ENCODE peak calls at places on chromosomes 6 and 20, in nine cellular contexts. E, D, Z, L, O, F, J, Q and X are unnamed samples. For H3K9me3, the result is how much of the 10 kb centered on the place peaks cover.

GRCh38 chr6:149368065-149368464 is 32.0 kb upstream of the SUMO4 start:
- DNase-seq in E (no peak), D (no peak), Z (no peak), L (no peak), O (no peak), F (no peak), J (no peak), Q (no peak), X (no peak)

GRCh38 chr6:81613606-81614005 is 138.9 kb downstream of the TENT5A start:
- DNase-seq in E (no peak), D (no peak), Z (peak), L (peak), O (no peak), F (no peak), J (no peak), Q (no peak), X (no peak)

GRCh38 chr6:164477790-164478189 is 831.6 kb downstream of the C6orf118 start:
- DNase-seq in E (no peak), D (no peak), Z (no peak), L (no peak), O (no peak), F (no peak), J (no peak), Q (no peak), X (no peak)

GRCh38 chr6:14108571-14109410 is 8.8 kb upstream of the CD83 start:
- DNase-seq in E (peak), D (no peak), Z (no peak), L (peak), O (no peak), F (no peak), J (no peak), Q (peak), X (no peak)

GRCh38 chr20:51144476-51144875 is 121.6 kb upstream of the KCNG1 start:
- DNase-seq in E (no peak), D (no peak), Z (no peak), L (no peak), O (no peak), F (no peak), J (no peak), Q (no peak), X (no peak)

GRCh38 chr6:82555801-82556200 is 192.2 kb downstream of the TPBG start:
- DNase-seq in E (no peak), D (no peak), Z (peak), L (no peak), O (no peak), F (no peak), J (no peak), Q (no peak), X (no peak)

GRCh38 chr6:44234101-44235090 is 11.0 kb downstream of the SLC29A1 start:
- DNase-seq in E (peak), D (peak), Z (peak), L (peak), O (peak), F (peak), J (no peak), Q (peak), X (peak)

GRCh38 chr6:393391-394221 is 2.1 kb downstream of the IRF4 start:
- DNase-seq in E (no peak), D (no peak), Z (no peak), L (no peak), O (no peak), F (peak), J (no peak), Q (no peak), X (peak)

GRCh38 chr20:63011798-63012197 is 5.0 kb upstream of the BHLHE23 start:
- DNase-seq in E (no peak), D (no peak), Z (no peak), L (no peak), O (no peak), F (no peak), J (no peak), Q (no peak), X (no peak)

GRCh38 chr6:16872543-16873230 is 111.4 kb upstream of the ATXN1 start:
- DNase-seq in E (no peak), D (no peak), Z (no peak), L (no peak), O (no peak), F (no peak), J (no peak), Q (no peak), X (no peak)

GRCh38 chr6:12870033-12870432 is 153.5 kb downstream of the PHACTR1 start:
- DNase-seq in E (no peak), D (no peak), Z (no peak), L (no peak), O (no peak), F (no peak), J (no peak), Q (no peak), X (no peak)

GRCh38 chr20:47326718-47327137 is 29.8 kb downstream of the ZMYND8 start:
- DNase-seq in E (no peak), D (no peak), Z (peak), L (peak), O (no peak), F (no peak), J (no peak), Q (peak), X (no peak)

GRCh38 chr20:34402461-34402860 is 39.4 kb downstream of the ITCH start:
- DNase-seq in E (no peak), D (no peak), Z (no peak), L (peak), O (no peak), F (no peak), J (no peak), Q (no peak), X (no peak)

GRCh38 chr20:34404803-34405202 is 41.7 kb downstream of the ITCH start:
- DNase-seq in E (no peak), D (no peak), Z (no peak), L (no peak), O (no peak), F (no peak), J (no peak), Q (no peak), X (no peak)

GRCh38 chr20:34401741-34402455 is 38.8 kb downstream of the ITCH start:
- DNase-seq in E (no peak), D (no peak), Z (no peak), L (no peak), O (no peak), F (no peak), J (no peak), Q (no peak), X (no peak)

GRCh38 chr20:34403063-34403827 is 40.2 kb downstream of the ITCH start:
- DNase-seq in E (no peak), D (no peak), Z (no peak), L (no peak), O (no peak), F (no peak), J (no peak), Q (no peak), X (no peak)

DNA sequence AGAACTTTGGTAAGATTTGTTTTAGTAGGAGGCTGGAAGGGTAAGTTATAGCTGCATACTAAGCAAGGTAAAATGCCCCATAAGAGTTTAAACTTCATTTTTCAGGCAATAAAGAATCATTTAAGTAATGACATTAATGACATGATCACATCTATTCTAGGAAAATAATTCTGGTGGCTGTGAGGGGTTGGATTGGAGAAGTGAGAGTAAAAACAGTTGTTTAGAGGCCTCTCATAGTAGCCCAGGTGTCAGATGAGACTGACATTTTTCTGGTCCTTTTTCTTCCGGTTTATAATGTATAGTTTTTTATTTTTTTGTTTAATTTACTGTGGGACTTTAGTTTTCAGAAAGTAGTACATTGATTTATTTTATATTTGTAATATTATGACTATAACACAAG is 40.8 kb downstream of the ITCH start:
- DNase-seq in E (no peak), D (no peak), Z (no peak), L (no peak), O (no peak), F (no peak), J (no peak), Q (no peak), X (no peak)
- H3K4me3 ChIP-seq in E (no peak), D (no peak), Z (no peak), L (no peak), O (no peak), F (no peak), J (no peak), Q (no peak), X (no peak)

DNA sequence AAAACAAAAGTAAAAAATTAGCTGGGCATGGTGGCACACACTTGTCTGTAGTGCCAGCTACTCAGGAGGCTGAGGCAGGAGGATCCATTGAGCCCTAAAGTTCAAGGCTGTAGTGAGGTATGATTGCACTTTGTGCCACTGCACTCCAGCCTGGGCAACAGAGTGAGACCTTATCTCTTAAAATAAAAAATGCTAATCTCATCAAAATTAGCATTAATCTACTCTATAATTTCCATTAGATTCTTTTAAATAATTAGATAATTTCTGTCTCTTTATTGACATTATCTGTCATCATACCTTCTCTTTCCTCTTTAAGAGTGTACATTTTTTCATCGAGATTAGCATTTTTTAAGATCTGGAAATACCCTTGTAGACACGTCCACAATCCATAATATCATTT is 48.0 kb downstream of the PHACTR3 start:
- DNase-seq in E (no peak), D (no peak), Z (no peak), L (no peak), O (no peak), F (no peak), J (no peak), Q (no peak), X (no peak)
- H3K9me3 ChIP-seq in E (under half), D (under half), Z (under half), L (under half), O (under half), F (under half), J (under half), Q (under half), X (under half)

GRCh38 chr20:35992713-35993335 is 24.4 kb downstream of the CNBD2 start:
- DNase-seq in E (peak), D (peak), Z (peak), L (peak), O (peak), F (no peak), J (peak), Q (no peak), X (peak)
- H3K4me3 ChIP-seq in E (no peak), D (no peak), Z (no peak), L (no peak), O (no peak), F (no peak), J (no peak), Q (no peak), X (no peak)

GRCh38 chr6:30862156-30862875 is 22.0 kb upstream of the DDR1 start:
- DNase-seq in E (no peak), D (no peak), Z (no peak), L (no peak), O (no peak), F (no peak), J (no peak), Q (no peak), X (no peak)
- H3K9me3 ChIP-seq in E (under half), D (under half), Z (under half), L (under half), O (under half), F (under half), J (under half), Q (under half), X (under half)

GRCh38 chr6:26553264-26553738 is 15.1 kb downstream of the HMGN4 start:
- DNase-seq in E (peak), D (peak), Z (peak), L (peak), O (peak), F (peak), J (peak), Q (peak), X (peak)

GRCh38 chr6:26554669-26555504 is 16.7 kb downstream of the HMGN4 start:
- DNase-seq in E (peak), D (no peak), Z (peak), L (peak), O (no peak), F (no peak), J (no peak), Q (no peak), X (no peak)

GRCh38 chr6:26552205-26552604 is 14.0 kb downstream of the HMGN4 start:
- DNase-seq in E (no peak), D (no peak), Z (no peak), L (no peak), O (no peak), F (no peak), J (no peak), Q (no peak), X (no peak)

GRCh38 chr6:26553739-26554668 is 15.8 kb downstream of the HMGN4 start:
- DNase-seq in E (peak), D (peak), Z (peak), L (peak), O (peak), F (peak), J (peak), Q (peak), X (peak)

DNA sequence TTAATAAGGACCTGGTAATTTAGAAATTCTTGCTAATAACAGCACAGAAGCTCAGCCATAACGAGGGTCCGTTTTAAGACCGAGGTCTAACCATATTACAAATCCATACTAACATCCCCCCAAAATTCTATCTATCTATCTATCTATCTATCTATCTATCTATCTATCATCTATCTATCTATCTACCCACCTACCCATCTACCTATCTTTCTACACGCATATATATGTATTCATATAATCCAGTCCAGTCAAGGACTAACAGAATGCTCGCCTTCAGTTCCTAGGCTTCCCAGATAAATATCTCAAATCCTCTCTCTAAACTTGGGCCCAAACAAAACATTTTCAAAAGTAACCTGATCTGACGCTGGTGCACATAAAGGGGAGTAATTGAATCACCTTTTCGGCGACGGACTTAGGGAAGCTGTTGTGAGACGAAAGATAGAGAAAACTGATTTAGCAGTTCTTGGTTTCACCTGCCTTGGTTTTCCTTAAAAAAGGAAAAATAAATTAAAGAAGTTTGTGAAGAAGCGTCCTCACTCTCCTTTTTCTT is 14.5 kb downstream of the HMGN4 start:
- DNase-seq in E (no peak), D (no peak), Z (no peak), L (no peak), O (no peak), F (no peak), J (no peak), Q (no peak), X (no peak)
- H3K4me3 ChIP-seq in E (peak), D (peak), Z (peak), L (peak), O (no peak), F (peak), J (peak), Q (peak), X (peak)

DNA sequence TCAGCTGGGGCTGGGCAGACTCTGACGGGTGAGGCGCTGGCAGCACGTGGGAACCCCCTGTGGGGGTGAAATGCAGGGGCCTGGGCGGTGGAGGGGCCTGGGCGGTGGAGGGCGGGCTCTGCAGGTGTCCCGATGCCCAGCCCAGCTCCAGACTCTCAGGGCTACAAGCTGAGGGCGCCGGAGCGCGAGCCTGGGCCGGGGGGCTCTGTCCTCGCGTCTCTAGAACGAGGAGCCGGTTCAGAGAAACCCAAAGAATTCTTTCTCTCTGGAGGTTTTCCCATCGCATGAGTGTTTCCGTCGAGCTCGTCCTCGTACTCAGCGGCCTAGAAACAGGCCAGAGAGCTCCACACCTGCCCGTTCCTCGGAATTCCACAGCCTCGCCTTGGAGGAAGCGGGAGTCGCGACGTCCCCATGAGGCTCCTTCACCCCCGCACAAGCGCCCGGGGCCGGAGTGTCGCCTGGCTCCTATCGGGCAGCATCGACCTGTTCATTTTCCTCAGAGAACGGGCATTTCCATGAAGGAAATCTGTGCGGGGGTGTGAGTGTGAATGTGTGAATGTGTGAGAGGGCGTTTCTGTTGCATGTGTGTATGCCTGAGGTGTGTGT is 76.9 kb downstream of the SMOC2 start:
- DNase-seq in E (no peak), D (no peak), Z (no peak), L (no peak), O (no peak), F (no peak), J (no peak), Q (no peak), X (no peak)
- H3K9me3 ChIP-seq in E (under half), D (under half), Z (half or more), L (under half), O (under half), F (under half), J (under half), Q (under half), X (under half)

GRCh38 chr20:54726687-54727086 is 251.3 kb downstream of the DOK5 start:
- DNase-seq in E (no peak), D (no peak), Z (no peak), L (no peak), O (peak), F (no peak), J (no peak), Q (no peak), X (no peak)

GRCh38 chr20:54723723-54724122 is 248.3 kb downstream of the DOK5 start:
- DNase-seq in E (no peak), D (no peak), Z (no peak), L (no peak), O (no peak), F (no peak), J (no peak), Q (no peak), X (no peak)

DNA sequence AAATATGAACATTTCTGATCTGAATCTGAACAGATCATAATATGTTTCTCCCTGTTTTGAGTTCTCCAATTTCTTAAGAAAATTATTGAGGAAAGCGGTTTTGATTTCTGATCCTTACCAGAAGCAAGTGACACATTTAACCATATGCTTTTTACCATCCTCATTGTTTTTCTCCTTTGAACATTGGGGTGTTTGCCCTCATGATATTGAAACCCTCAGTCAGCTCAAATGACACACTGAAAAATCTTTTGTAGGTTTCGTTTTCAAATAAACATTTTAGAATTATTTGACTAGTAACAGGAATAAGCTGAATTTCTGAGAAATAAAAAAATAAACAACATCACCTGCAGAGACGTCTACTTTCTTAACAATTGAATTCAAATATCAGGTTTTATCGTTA is 252.1 kb downstream of the DOK5 start:
- DNase-seq in E (no peak), D (no peak), Z (no peak), L (no peak), O (no peak), F (no peak), J (no peak), Q (no peak), X (no peak)
- H3K4me3 ChIP-seq in E (no peak), D (no peak), Z (no peak), L (no peak), O (no peak), F (no peak), J (no peak), Q (no peak), X (no peak)

GRCh38 chr20:55882922-55883321 is 122.4 kb downstream of the CBLN4 start:
- DNase-seq in E (peak), D (no peak), Z (no peak), L (no peak), O (no peak), F (no peak), J (no peak), Q (no peak), X (peak)

GRCh38 chr20:55882286-55882685 is 123.0 kb downstream of the CBLN4 start:
- DNase-seq in E (no peak), D (no peak), Z (no peak), L (no peak), O (no peak), F (no peak), J (no peak), Q (no peak), X (no peak)

GRCh38 chr20:55880361-55880760 is 125.0 kb downstream of the CBLN4 start:
- DNase-seq in E (no peak), D (no peak), Z (no peak), L (no peak), O (no peak), F (no peak), J (no peak), Q (no peak), X (no peak)

DNA sequence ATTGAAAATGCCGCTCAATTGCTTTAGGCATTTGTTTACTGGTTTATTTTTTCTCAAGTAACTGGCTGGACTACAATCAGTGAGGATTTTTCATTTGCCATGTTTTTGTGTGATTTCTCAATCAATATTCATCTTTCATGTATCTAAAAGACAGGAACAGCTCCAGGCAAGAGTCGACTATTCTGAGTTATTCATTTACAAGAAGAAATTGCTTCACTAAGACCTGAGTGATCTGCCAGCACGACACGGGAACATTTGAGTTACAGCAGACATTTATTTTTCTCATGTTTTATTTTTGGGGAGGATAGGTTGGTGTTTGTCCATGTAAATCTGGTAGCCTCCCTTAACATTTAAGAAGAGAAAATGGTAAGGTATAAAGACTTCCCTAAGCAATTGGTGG is 124.1 kb downstream of the CBLN4 start:
- DNase-seq in E (no peak), D (no peak), Z (no peak), L (no peak), O (no peak), F (no peak), J (no peak), Q (no peak), X (no peak)
- H3K9me3 ChIP-seq in E (under half), D (under half), Z (under half), L (under half), O (under half), F (under half), J (under half), Q (under half), X (under half)